ENCODE peak calls at places on chromosome X, in five cellular contexts. S is hepatocyte, X is upper lobe of left lung, A is A673, I is stomach. J is an unnamed sample. For H3K4me1, the result is how much of the 10 kb centered on the place peaks cover.

GRCh38 chrX:148070504-148070877 is 89.4 kb downstream of the FMR1NB start:
- DNase-seq in S (no peak), X (no peak), I (no peak), A (no peak), J (no peak)

GRCh38 chrX:115402299-115402698 is 112.8 kb downstream of the LUZP4 start:
- DNase-seq in S (no peak), A (no peak), X (no peak), I (no peak), J (no peak)

GRCh38 chrX:1075156-1075555 is 137.3 kb downstream of the CRLF2 start:
- DNase-seq in A (no peak), S (no peak), I (no peak), X (no peak), J (no peak)

GRCh38 chrX:96004386-96004785 is 680.3 kb upstream of the DIAPH2 start:
- DNase-seq in A (peak), I (no peak), X (no peak), S (no peak), J (no peak)

GRCh38 chrX:57918750-57919436 is 8.6 kb upstream of the ZXDA start:
- DNase-seq in I (peak), A (peak), X (no peak), S (no peak), J (no peak)

GRCh38 chrX:115068896-115069295 is 51.5 kb upstream of the IL13RA2 start:
- DNase-seq in A (no peak), I (no peak), S (no peak), X (no peak), J (no peak)

GRCh38 chrX:74422576-74423288 is 1.4 kb downstream of the SLC16A2 start:
- DNase-seq in X (peak), I (peak), A (peak), S (peak), J (no peak)

GRCh38 chrX:38654302-38654701 is 93.0 kb downstream of the TSPAN7 start:
- DNase-seq in S (peak), X (no peak), I (no peak), A (peak), J (no peak)

GRCh38 chrX:102516314-102516936 is at the start of gene TMSB15A:
- DNase-seq in S (peak), A (peak), X (peak), I (peak), J (no peak)

GRCh38 chrX:143437439-143437838 is 79.8 kb downstream of the SPANXN3 start:
- DNase-seq in X (no peak), I (no peak), S (peak), A (peak), J (no peak)

GRCh38 chrX:102988517-102988916 is 51.4 kb downstream of the RAB40AL start:
- DNase-seq in S (no peak), X (no peak), A (no peak), I (no peak), J (no peak)

GRCh38 chrX:85590638-85591037 is 211.2 kb upstream of the POF1B start:
- DNase-seq in X (no peak), A (no peak), I (no peak), S (no peak), J (no peak)

GRCh38 chrX:83019258-83019657 is 488.8 kb upstream of the POU3F4 start:
- DNase-seq in X (no peak), S (no peak), A (no peak), I (no peak), J (no peak)

GRCh38 chrX:122203399-122203798 is 980.7 kb upstream of the GRIA3 start:
- DNase-seq in I (no peak), S (no peak), X (no peak), A (no peak), J (no peak)

GRCh38 chrX:103586314-103586646 is 965 bp downstream of the TCEAL4 start:
- DNase-seq in S (peak), A (no peak), X (no peak), I (peak), J (no peak)

GRCh38 chrX:95629737-95630136 is 1054.9 kb upstream of the DIAPH2 start:
- DNase-seq in S (no peak), A (peak), I (no peak), X (no peak), J (no peak)

GRCh38 chrX:73683236-73683859 is 120.4 kb downstream of the CHIC1 start:
- DNase-seq in A (peak), X (no peak), I (no peak), S (no peak), J (no peak)

GRCh38 chrX:138082881-138083280 is 517.0 kb downstream of the ZIC3 start:
- DNase-seq in S (no peak), I (no peak), X (no peak), A (no peak), J (no peak)

GRCh38 chrX:47209508-47210238 is 8.8 kb upstream of the CDK16 start:
- DNase-seq in S (no peak), A (no peak), X (no peak), I (no peak), J (no peak)

GRCh38 chrX:50117477-50117876 is 83.3 kb downstream of the AKAP4 start:
- DNase-seq in S (peak), I (no peak), A (no peak), X (no peak), J (no peak)

GRCh38 chrX:17412692-17413091 is 37.7 kb downstream of the NHS start:
- DNase-seq in S (no peak), A (no peak), I (no peak), X (no peak), J (no peak)

GRCh38 chrX:132968282-132968681 is 9.9 kb upstream of the HS6ST2 start:
- DNase-seq in X (no peak), A (no peak), S (no peak), I (no peak), J (no peak)

GRCh38 chrX:40736170-40736505 is 796 bp upstream of the MED14 start:
- DNase-seq in I (no peak), S (no peak), A (no peak), X (no peak), J (no peak)

GRCh38 chrX:29471829-29472228 is 743.5 kb upstream of the MAGEB2 start:
- DNase-seq in A (no peak), S (no peak), X (no peak), I (no peak), J (no peak)

GRCh38 chrX:55668084-55668483 is 44.9 kb downstream of the FOXR2 start:
- DNase-seq in I (no peak), S (no peak), X (no peak), A (no peak), J (no peak)

GRCh38 chrX:55011294-55011693 is 11.1 kb downstream of the APEX2 start:
- DNase-seq in S (no peak), A (peak), X (no peak), I (no peak), J (no peak)

GRCh38 chrX:11464360-11464759 is 171.1 kb downstream of the AMELX start:
- DNase-seq in A (no peak), S (no peak), X (no peak), I (no peak), J (no peak)

GRCh38 chrX:18353931-18354368 is 538 bp downstream of the SCML2 start:
- DNase-seq in S (peak), A (peak), X (no peak), I (no peak), J (no peak)

GRCh38 chrX:45566456-45566855 is 365.8 kb upstream of the DIPK2B start:
- DNase-seq in S (no peak), X (no peak), I (no peak), A (no peak), J (no peak)

GRCh38 chrX:109270580-109271484 is 211.1 kb downstream of the GUCY2F start:
- DNase-seq in X (no peak), A (peak), I (peak), S (no peak), J (peak)

GRCh38 chrX:153669901-153670731 is 3.5 kb downstream of the PNCK start:
- DNase-seq in A (no peak), S (peak), X (no peak), I (no peak), J (no peak)

GRCh38 chrX:71056857-71057256 is 11.3 kb downstream of the SNX12 start:
- DNase-seq in S (no peak), A (no peak), I (no peak), X (no peak), J (no peak)

DNA sequence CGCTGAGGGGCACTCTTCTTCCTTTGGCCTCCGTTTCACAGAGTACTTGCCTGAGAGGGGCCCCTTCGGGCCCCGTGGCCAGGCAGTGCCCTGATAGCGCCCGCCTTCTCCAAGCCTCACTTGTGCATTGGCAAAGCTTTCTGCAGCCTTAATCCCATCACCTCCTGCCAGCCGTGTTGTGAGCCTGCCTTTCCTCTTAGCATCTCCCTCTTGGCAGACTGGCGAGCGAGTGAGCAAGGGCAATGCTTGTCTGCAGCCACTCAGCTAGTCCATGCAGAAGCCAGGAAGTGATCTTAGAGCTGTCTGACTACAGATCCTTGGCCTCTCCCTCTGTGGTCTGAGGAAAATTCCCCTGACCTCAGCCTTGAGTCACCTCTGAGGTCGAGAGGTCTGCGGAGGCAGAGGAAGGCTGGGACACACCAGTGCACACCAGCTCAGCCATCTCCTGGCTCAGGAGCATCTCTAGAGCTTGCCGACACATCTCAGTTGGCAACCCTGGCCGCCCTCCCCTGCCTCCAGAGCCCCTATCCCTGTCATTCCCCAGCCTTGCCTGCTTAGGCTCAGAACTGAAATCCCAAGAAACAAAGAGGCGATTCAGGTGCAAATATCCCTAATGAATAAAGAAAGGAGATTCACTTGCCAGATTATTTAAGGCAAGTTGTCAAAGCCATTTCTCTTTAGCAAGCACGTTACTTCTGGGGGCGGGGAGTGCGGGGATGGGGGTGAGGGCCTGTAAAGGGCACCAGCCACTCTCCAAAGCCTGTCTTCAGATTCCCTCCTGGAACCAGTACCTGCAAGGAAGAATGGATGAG is 143.5 kb upstream of the MAMLD1 start:
- DNase-seq in I (no peak), A (no peak), S (no peak), X (no peak), J (no peak)
- H3K4me3 ChIP-seq in I (no peak), A (no peak), S (no peak), X (no peak), J (no peak)

GRCh38 chrX:23841847-23842522 is 59.0 kb downstream of the SAT1 start:
- DNase-seq in A (no peak), I (no peak), S (peak), X (no peak), J (no peak)
- TF ChIP-seq CTCF in A (no peak), I (no peak), S (no peak), X (no peak), J (no peak)

GRCh38 chrX:107715331-107716044 is 60.1 kb downstream of the TSC22D3 start:
- DNase-seq in X (no peak), A (no peak), I (no peak), S (no peak), J (no peak)

GRCh38 chrX:107712231-107713204 is 63.1 kb downstream of the TSC22D3 start:
- DNase-seq in I (no peak), S (peak), A (no peak), X (peak), J (no peak)

GRCh38 chrX:107714196-107714811 is 61.3 kb downstream of the TSC22D3 start:
- DNase-seq in A (no peak), X (no peak), S (no peak), I (no peak), J (no peak)

GRCh38 chrX:107711521-107712041 is 64.0 kb downstream of the TSC22D3 start:
- DNase-seq in X (no peak), S (no peak), I (no peak), A (no peak), J (no peak)

GRCh38 chrX:107713205-107714195 is 62.1 kb downstream of the TSC22D3 start:
- DNase-seq in A (no peak), S (no peak), X (no peak), I (no peak), J (no peak)
- H3K4me1 ChIP-seq in A (under half), S (half or more), X (under half), I (under half), J (half or more)

GRCh38 chrX:2188840-2189239 is 311.9 kb downstream of the DHRSX start:
- DNase-seq in I (no peak), S (no peak), X (no peak), A (no peak), J (no peak)
- H3K4me3 ChIP-seq in I (no peak), S (no peak), X (no peak), A (no peak), J (no peak)

GRCh38 chrX:130746077-130746476 is 156.9 kb downstream of the ENOX2 start:
- DNase-seq in I (no peak), S (no peak), X (no peak), A (no peak), J (no peak)

GRCh38 chrX:130741584-130741983 is 161.4 kb downstream of the ENOX2 start:
- DNase-seq in I (no peak), A (no peak), S (no peak), X (no peak), J (no peak)

GRCh38 chrX:130741151-130741550 is 161.9 kb downstream of the ENOX2 start:
- DNase-seq in A (no peak), I (no peak), S (no peak), X (no peak), J (no peak)

GRCh38 chrX:130746709-130747347 is 156.2 kb downstream of the ENOX2 start:
- DNase-seq in X (no peak), I (no peak), S (no peak), A (no peak), J (no peak)
- TF ChIP-seq CTCF in X (no peak), I (no peak), S (no peak), A (no peak), J (no peak)

GRCh38 chrX:12978205-12979010 is 3.5 kb downstream of the TMSB4X start:
- DNase-seq in X (peak), I (peak), S (peak), A (peak), J (peak)

GRCh38 chrX:12977761-12978204 is 2.9 kb downstream of the TMSB4X start:
- DNase-seq in A (no peak), X (no peak), I (no peak), S (no peak), J (no peak)

GRCh38 chrX:12981880-12982279 is 7.0 kb downstream of the TMSB4X start:
- DNase-seq in A (no peak), X (no peak), S (no peak), I (no peak), J (no peak)

GRCh38 chrX:12979011-12979629 is 4.2 kb downstream of the TMSB4X start:
- DNase-seq in A (no peak), I (no peak), S (no peak), X (no peak), J (no peak)

DNA sequence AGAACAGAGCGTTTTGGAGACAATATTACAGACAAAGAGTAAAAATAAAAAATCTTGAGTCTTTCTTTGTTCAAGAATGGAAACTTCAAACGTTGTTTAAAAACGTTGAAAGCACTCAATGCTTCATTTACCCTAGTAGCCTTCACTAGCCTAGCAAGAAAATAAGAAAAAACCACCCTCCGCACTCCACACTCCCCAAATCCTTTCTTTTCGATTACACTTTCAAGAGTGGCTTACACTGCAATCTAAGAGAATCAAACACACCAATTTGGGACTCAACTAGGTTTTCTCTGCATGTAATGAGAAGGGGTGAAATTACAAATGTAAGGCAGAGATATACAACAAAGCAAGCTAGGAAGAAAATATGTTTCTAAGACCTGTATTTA is 4.7 kb downstream of the TMSB4X start:
- DNase-seq in S (no peak), A (no peak), X (no peak), I (no peak), J (no peak)
- H3K4me1 ChIP-seq in S (under half), A (under half), X (under half), I (under half), J (under half)

DNA sequence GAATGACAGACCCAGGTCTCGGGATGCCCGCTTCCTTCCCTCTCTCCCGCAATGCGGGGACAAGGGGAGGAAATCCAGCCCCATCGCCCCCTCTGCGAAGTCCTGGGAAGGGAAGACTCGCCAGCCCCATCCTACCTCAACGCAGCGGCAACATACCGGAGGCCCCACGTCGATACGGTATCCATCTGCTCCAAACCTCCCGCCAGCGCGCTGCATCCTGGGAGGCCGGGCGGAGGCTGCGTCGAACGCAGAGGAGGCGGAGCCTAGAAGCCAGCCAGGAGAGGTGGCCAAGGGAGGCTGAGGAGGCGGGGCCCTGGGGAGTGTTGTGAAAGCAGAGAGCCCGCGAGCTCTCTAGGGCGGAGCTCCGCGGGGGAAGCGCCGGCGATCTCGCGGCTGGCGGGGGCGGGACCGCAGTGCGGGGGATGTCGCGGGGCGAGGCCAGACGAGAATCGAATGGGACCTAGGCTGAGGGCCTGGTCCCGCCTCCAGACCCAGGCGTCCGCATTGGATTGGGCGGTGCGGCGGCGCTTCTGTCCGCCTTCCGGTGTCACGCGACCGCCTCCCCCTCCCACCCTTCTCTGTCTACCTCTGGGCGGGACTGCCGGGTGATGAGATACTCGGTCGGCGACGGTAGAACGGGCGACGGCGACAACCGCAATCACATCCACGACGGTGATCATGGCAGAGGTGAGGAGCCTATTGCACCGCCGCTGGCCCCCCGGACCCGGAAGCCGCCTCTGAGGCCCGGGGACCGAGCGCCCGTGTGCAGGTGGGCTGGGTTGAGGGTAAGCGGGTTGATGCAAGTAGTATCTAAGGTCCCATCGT is at the start of the genes FANCB and MOSPD2:
- DNase-seq in I (peak), X (peak), A (peak), S (peak), J (peak)
- H3K4me3 ChIP-seq in I (peak), X (peak), A (peak), S (peak), J (peak)

DNA sequence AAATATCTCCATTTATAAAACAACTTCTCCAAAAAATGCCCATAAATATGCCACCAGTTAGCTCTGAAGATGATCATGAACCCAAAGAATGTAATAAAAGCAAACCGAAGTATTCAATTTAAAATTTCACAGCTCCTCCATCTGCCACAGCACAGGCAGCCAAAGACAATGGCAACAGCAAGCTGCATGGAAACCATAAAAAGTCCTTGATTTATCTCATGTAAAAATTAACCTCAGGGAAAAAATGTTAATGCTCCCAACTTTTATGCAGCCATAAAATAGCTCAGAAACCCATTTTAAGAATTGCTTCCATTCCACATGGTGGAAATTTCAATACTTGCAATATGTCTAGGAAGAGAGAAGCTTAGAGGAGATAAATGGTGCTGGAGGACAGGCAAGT is 132.3 kb upstream of the ARHGEF9 start:
- DNase-seq in S (no peak), I (no peak), A (no peak), X (no peak), J (no peak)
- TF ChIP-seq CTCF in S (no peak), I (no peak), A (no peak), X (no peak), J (no peak)

DNA sequence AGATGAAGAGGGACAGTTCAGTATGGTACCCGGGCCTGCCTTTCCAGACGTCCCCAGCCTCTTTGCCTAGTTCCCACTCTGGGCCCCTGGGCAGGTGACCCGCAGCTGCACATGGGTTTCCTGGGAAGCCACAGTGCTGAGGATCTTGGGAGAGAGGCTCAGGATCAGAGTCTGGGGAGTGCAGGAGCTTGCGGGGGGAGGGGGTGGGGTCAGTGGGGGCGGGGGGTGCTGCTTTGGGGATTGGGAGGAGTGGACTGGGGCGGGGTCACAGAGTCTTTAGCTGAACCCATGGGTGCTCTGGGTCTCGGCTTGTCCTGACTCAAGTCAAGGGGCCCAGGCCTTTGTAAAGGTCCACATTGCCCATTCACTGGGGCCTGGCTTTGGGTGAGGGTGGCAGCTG is 63.6 kb downstream of the TBL1X start:
- DNase-seq in S (no peak), A (no peak), X (no peak), I (no peak), J (no peak)
- H3K4me1 ChIP-seq in S (under half), A (under half), X (under half), I (under half), J (under half)